ENCODE peak calls at places on chromosomes 13 and 19, in five cellular contexts. One of them, this sample, is unnamed.

GRCh38 chr13:46150134-46150693 is 31.8 kb downstream of the LCP1 start:
- DNase-seq in endothelial cell of umbilical vein: no peak
- DNase-seq in breast epithelium: no peak
- DNase-seq in lower leg skin: no peak
- DNase-seq in IMR-90: no peak
- DNase-seq in this sample: no peak

GRCh38 chr13:40152145-40152544 is 496.7 kb downstream of the COG6 start:
- DNase-seq in endothelial cell of umbilical vein: peak; percentile 88
- DNase-seq in IMR-90: peak; percentile 49
- DNase-seq in lower leg skin: no peak
- DNase-seq in breast epithelium: no peak
- DNase-seq in this sample: no peak

GRCh38 chr19:42028304-42029216 is 34.5 kb upstream of the ATP1A3 start:
- DNase-seq in lower leg skin: no peak
- DNase-seq in IMR-90: no peak
- DNase-seq in breast epithelium: no peak
- DNase-seq in endothelial cell of umbilical vein: no peak
- DNase-seq in this sample: no peak

GRCh38 chr19:5308471-5309437 is 31.9 kb downstream of the PTPRS start:
- DNase-seq in breast epithelium: peak; percentile 88
- DNase-seq in IMR-90: peak; percentile 90
- DNase-seq in endothelial cell of umbilical vein: peak; percentile 69
- DNase-seq in lower leg skin: no peak
- DNase-seq in this sample: peak; percentile 65

GRCh38 chr13:74891610-74892009 is 590.4 kb downstream of the TBC1D4 start:
- DNase-seq in IMR-90: peak; percentile 29
- DNase-seq in lower leg skin: no peak
- DNase-seq in endothelial cell of umbilical vein: peak; percentile 86
- DNase-seq in breast epithelium: no peak
- DNase-seq in this sample: peak; percentile 57

GRCh38 chr19:28596561-28597071 is 616.3 kb downstream of the UQCRFS1 start:
- DNase-seq in lower leg skin: no peak
- DNase-seq in breast epithelium: no peak
- DNase-seq in IMR-90: no peak
- DNase-seq in endothelial cell of umbilical vein: no peak
- DNase-seq in this sample: no peak

GRCh38 chr13:99975626-99976025 is 4.1 kb upstream of the ZIC5 start:
- DNase-seq in IMR-90: no peak
- DNase-seq in breast epithelium: no peak
- DNase-seq in lower leg skin: no peak
- DNase-seq in endothelial cell of umbilical vein: no peak
- DNase-seq in this sample: no peak

GRCh38 chr13:25977216-25977615 is 74.6 kb downstream of the SHISA2 start:
- DNase-seq in endothelial cell of umbilical vein: peak; percentile 70
- DNase-seq in breast epithelium: no peak
- DNase-seq in IMR-90: no peak
- DNase-seq in lower leg skin: no peak
- DNase-seq in this sample: no peak

GRCh38 chr13:29802621-29803020 is 47.8 kb downstream of the UBL3 start:
- DNase-seq in lower leg skin: no peak
- DNase-seq in IMR-90: peak; percentile 32
- DNase-seq in breast epithelium: no peak
- DNase-seq in endothelial cell of umbilical vein: no peak
- DNase-seq in this sample: no peak

GRCh38 chr19:44813331-44814131 is 4.6 kb downstream of the BCAM start:
- DNase-seq in IMR-90: no peak
- DNase-seq in lower leg skin: no peak
- DNase-seq in endothelial cell of umbilical vein: no peak
- DNase-seq in breast epithelium: no peak
- DNase-seq in this sample: no peak

GRCh38 chr13:36666482-36667264 is 7.1 kb upstream of the SERTM1 start:
- DNase-seq in lower leg skin: no peak
- DNase-seq in breast epithelium: no peak
- DNase-seq in IMR-90: no peak
- DNase-seq in endothelial cell of umbilical vein: no peak
- DNase-seq in this sample: no peak

GRCh38 chr13:94073006-94073744 is 406.3 kb downstream of the DCT start:
- DNase-seq in endothelial cell of umbilical vein: no peak
- DNase-seq in IMR-90: peak; percentile 91
- DNase-seq in breast epithelium: no peak
- DNase-seq in lower leg skin: no peak
- DNase-seq in this sample: no peak

GRCh38 chr13:18998389-18998788 is 183.2 kb downstream of the TUBA3C start:
- DNase-seq in lower leg skin: no peak
- DNase-seq in breast epithelium: no peak
- DNase-seq in endothelial cell of umbilical vein: no peak
- DNase-seq in IMR-90: no peak
- DNase-seq in this sample: no peak

GRCh38 chr19:55146648-55147218 is 2.3 kb downstream of the TNNT1 start:
- DNase-seq in breast epithelium: no peak
- DNase-seq in IMR-90: no peak
- DNase-seq in lower leg skin: no peak
- DNase-seq in endothelial cell of umbilical vein: no peak
- DNase-seq in this sample: no peak

GRCh38 chr13:40657307-40657706 is 9.1 kb downstream of the FOXO1 start:
- DNase-seq in endothelial cell of umbilical vein: no peak
- DNase-seq in lower leg skin: no peak
- DNase-seq in breast epithelium: no peak
- DNase-seq in IMR-90: no peak
- DNase-seq in this sample: no peak

GRCh38 chr19:16589917-16590316 is 17.7 kb upstream of the SLC35E1 start:
- DNase-seq in IMR-90: no peak
- DNase-seq in lower leg skin: no peak
- DNase-seq in breast epithelium: no peak
- DNase-seq in endothelial cell of umbilical vein: no peak
- DNase-seq in this sample: no peak

GRCh38 chr19:16588824-16589577 is 16.8 kb upstream of the SLC35E1 start:
- DNase-seq in endothelial cell of umbilical vein: no peak
- DNase-seq in IMR-90: no peak
- DNase-seq in breast epithelium: no peak
- DNase-seq in lower leg skin: no peak
- DNase-seq in this sample: no peak

GRCh38 chr19:16586477-16586871 is 14.3 kb upstream of the SLC35E1 start:
- DNase-seq in lower leg skin: no peak
- DNase-seq in breast epithelium: no peak
- DNase-seq in IMR-90: no peak
- DNase-seq in endothelial cell of umbilical vein: no peak
- DNase-seq in this sample: no peak

GRCh38 chr19:16587031-16588023 is 15.1 kb upstream of the SLC35E1 start:
- DNase-seq in breast epithelium: no peak
- DNase-seq in IMR-90: peak; percentile 67
- DNase-seq in lower leg skin: no peak
- DNase-seq in endothelial cell of umbilical vein: no peak
- DNase-seq in this sample: no peak

DNA sequence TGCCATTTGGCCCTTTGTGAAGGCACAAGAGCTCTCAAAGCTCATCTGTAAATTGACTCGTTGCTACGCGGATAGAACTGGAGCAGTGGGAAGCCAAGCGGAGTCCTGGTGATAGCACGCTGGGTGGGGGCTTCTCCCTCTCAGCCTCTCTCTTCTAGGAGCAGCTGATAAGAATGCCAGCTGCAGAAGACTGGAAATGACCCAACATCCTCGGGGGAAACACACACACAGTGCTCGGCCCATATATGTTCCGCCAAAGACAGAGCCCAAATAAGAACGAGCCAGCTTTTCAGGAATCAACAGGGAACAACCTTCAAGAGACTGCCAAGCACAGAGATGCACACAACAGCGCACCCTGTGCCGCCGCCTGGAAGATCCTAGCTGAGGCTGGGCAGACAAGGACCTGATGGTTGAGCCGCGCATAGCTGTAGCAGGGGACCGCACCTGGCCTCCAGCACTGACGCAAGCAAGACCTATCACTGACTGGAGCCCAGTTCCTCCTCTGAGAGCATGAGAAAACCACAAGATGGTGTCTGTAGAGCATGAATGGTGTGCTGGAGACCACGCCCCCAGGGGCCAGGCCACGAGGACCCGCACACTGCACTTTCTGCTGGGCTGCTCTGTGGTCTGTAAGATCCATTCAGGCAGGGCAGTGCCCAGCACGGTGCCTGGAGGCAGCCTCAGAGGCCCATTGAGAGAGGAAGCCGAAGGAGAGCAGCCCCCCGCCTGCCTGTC is 16.0 kb upstream of the SLC35E1 start:
- DNase-seq in breast epithelium: no peak
- DNase-seq in endothelial cell of umbilical vein: peak; percentile 79
- DNase-seq in IMR-90: peak; percentile 19
- DNase-seq in lower leg skin: no peak
- DNase-seq in this sample: peak; percentile 36
- TF ChIP-seq CTCF in breast epithelium: no peak
- TF ChIP-seq CTCF in endothelial cell of umbilical vein: peak; percentile 0
- TF ChIP-seq CTCF in IMR-90: no peak
- TF ChIP-seq CTCF in lower leg skin: no peak
- TF ChIP-seq CTCF in this sample: no peak

GRCh38 chr19:40689339-40690049 is 957 bp downstream of the NUMBL start:
- DNase-seq in endothelial cell of umbilical vein: peak; percentile 14
- DNase-seq in breast epithelium: no peak
- DNase-seq in lower leg skin: no peak
- DNase-seq in IMR-90: no peak
- DNase-seq in this sample: no peak
- TF ChIP-seq POLR2A in endothelial cell of umbilical vein: peak; percentile 37
- TF ChIP-seq POLR2A in breast epithelium: no peak
- TF ChIP-seq POLR2A in lower leg skin: no peak
- TF ChIP-seq POLR2A in IMR-90: peak; percentile 86
- TF ChIP-seq POLR2A in this sample: no peak

GRCh38 chr19:14494910-14495677 is 833 bp downstream of the GIPC1 start:
- DNase-seq in endothelial cell of umbilical vein: no peak
- DNase-seq in breast epithelium: no peak
- DNase-seq in IMR-90: no peak
- DNase-seq in lower leg skin: no peak
- DNase-seq in this sample: no peak
- H3K4me3 ChIP-seq in endothelial cell of umbilical vein: peak overlapping the region; percentile 68
- H3K4me3 ChIP-seq in breast epithelium: peak overlapping the region; percentile 88
- H3K4me3 ChIP-seq in IMR-90: peak overlapping the region; percentile 100
- H3K4me3 ChIP-seq in lower leg skin: peak overlapping the region; percentile 59
- H3K4me3 ChIP-seq in this sample: peak overlapping the region; percentile 86

GRCh38 chr13:28136916-28137315 is 1.4 kb upstream of the PAN3 start:
- DNase-seq in endothelial cell of umbilical vein: no peak
- DNase-seq in breast epithelium: no peak
- DNase-seq in lower leg skin: no peak
- DNase-seq in IMR-90: no peak
- DNase-seq in this sample: no peak

GRCh38 chr13:28138756-28139470 is 568 bp downstream of the PAN3 start:
- DNase-seq in endothelial cell of umbilical vein: peak; percentile 87
- DNase-seq in IMR-90: peak; percentile 91
- DNase-seq in lower leg skin: peak; percentile 84
- DNase-seq in breast epithelium: peak; percentile 71
- DNase-seq in this sample: peak; percentile 70

GRCh38 chr13:28137556-28137955 is 789 bp upstream of the PAN3 start:
- DNase-seq in lower leg skin: no peak
- DNase-seq in endothelial cell of umbilical vein: no peak
- DNase-seq in breast epithelium: no peak
- DNase-seq in IMR-90: no peak
- DNase-seq in this sample: peak; percentile 5

GRCh38 chr13:28140433-28141125 is 2.2 kb downstream of the PAN3 start:
- DNase-seq in lower leg skin: no peak
- DNase-seq in IMR-90: peak; percentile 8
- DNase-seq in breast epithelium: no peak
- DNase-seq in endothelial cell of umbilical vein: peak; percentile 9
- DNase-seq in this sample: no peak

DNA sequence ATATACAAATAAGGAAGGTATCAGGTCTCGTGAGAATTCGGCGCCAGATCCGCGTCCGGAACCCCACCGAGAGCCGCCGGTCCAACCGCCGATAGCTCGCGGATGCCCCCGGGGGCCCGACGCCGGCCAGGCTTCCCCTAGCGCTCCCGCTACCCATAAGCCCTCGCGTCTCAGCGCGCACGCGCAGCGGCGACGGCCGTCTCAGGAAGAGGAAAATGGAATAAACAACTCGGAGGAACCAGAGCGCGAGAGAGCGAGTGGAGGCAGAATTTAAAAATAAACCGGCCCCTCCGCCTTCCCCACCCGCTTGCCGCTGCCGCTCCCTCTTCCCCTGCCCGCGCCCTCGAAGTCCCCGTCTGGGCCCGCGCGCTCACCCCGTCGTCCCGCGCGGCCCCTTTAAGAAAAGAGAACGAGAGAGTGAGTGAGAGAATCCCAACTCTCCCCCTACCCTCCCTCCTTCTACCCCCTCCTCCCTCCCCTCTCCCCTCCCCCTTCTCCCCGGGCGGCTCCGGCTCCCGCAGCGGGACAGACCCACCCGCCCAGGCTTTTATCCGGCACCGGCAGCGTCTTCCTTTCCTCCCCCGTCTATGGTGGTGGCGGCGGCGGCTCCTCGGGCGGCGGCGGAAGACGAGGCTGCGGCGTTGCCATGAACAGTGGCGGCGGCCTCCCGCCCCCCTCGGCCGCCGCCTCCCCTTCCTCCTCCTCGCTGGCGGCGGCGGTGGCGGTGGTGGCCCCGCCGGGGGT is at the start of gene PAN3:
- DNase-seq in IMR-90: peak; percentile 89
- DNase-seq in endothelial cell of umbilical vein: peak; percentile 92
- DNase-seq in breast epithelium: peak; percentile 90
- DNase-seq in lower leg skin: peak; percentile 89
- DNase-seq in this sample: peak; percentile 86
- TF ChIP-seq CTCF in IMR-90: peak; percentile 21
- TF ChIP-seq CTCF in endothelial cell of umbilical vein: no peak
- TF ChIP-seq CTCF in breast epithelium: no peak
- TF ChIP-seq CTCF in lower leg skin: no peak
- TF ChIP-seq CTCF in this sample: no peak

GRCh38 chr19:13102666-13103584 is at the start of gene LYL1:
- DNase-seq in endothelial cell of umbilical vein: peak; percentile 98
- DNase-seq in breast epithelium: no peak
- DNase-seq in lower leg skin: no peak
- DNase-seq in IMR-90: no peak
- DNase-seq in this sample: no peak
- TF ChIP-seq POLR2A in endothelial cell of umbilical vein: peak; percentile 92
- TF ChIP-seq POLR2A in breast epithelium: no peak
- TF ChIP-seq POLR2A in lower leg skin: no peak
- TF ChIP-seq POLR2A in IMR-90: no peak
- TF ChIP-seq POLR2A in this sample: no peak

GRCh38 chr13:113413178-113413897 is 40.0 kb downstream of the ADPRHL1 start:
- DNase-seq in breast epithelium: no peak
- DNase-seq in endothelial cell of umbilical vein: no peak
- DNase-seq in IMR-90: no peak
- DNase-seq in lower leg skin: no peak
- DNase-seq in this sample: no peak

GRCh38 chr13:113410472-113411201 is 42.7 kb downstream of the ADPRHL1 start:
- DNase-seq in lower leg skin: no peak
- DNase-seq in endothelial cell of umbilical vein: no peak
- DNase-seq in breast epithelium: no peak
- DNase-seq in IMR-90: peak; percentile 93
- DNase-seq in this sample: no peak

GRCh38 chr13:113412440-113412839 is 40.8 kb downstream of the ADPRHL1 start:
- DNase-seq in lower leg skin: no peak
- DNase-seq in breast epithelium: no peak
- DNase-seq in IMR-90: no peak
- DNase-seq in endothelial cell of umbilical vein: no peak
- DNase-seq in this sample: no peak

GRCh38 chr13:113413898-113414282 is 39.4 kb downstream of the ADPRHL1 start:
- DNase-seq in lower leg skin: no peak
- DNase-seq in breast epithelium: peak; percentile 18
- DNase-seq in endothelial cell of umbilical vein: no peak
- DNase-seq in IMR-90: no peak
- DNase-seq in this sample: no peak

GRCh38 chr13:113411216-113412023 is 41.9 kb downstream of the ADPRHL1 start:
- DNase-seq in endothelial cell of umbilical vein: no peak
- DNase-seq in breast epithelium: peak; percentile 27
- DNase-seq in IMR-90: peak; percentile 99
- DNase-seq in lower leg skin: peak; percentile 51
- DNase-seq in this sample: no peak
- H3K4me3 ChIP-seq in endothelial cell of umbilical vein: no peak overlapping the region
- H3K4me3 ChIP-seq in breast epithelium: no peak overlapping the region
- H3K4me3 ChIP-seq in IMR-90: peak overlapping the region; percentile 13
- H3K4me3 ChIP-seq in lower leg skin: no peak overlapping the region
- H3K4me3 ChIP-seq in this sample: no peak overlapping the region

GRCh38 chr13:21625366-21625765 is 21.4 kb upstream of the MICU2 start:
- DNase-seq in IMR-90: peak; percentile 52
- DNase-seq in lower leg skin: no peak
- DNase-seq in endothelial cell of umbilical vein: peak; percentile 11
- DNase-seq in breast epithelium: no peak
- DNase-seq in this sample: no peak
- TF ChIP-seq CTCF in IMR-90: peak; percentile 74
- TF ChIP-seq CTCF in lower leg skin: no peak
- TF ChIP-seq CTCF in endothelial cell of umbilical vein: no peak
- TF ChIP-seq CTCF in breast epithelium: no peak
- TF ChIP-seq CTCF in this sample: no peak